ENCODE peak calls at places on chromosomes 3 and 15, in seven cellular contexts. U is AG04450, K is hepatocyte, P is endothelial cell, V is GM20000, D is tibial artery, E is upper lobe of right lung. T is an unnamed sample.

GRCh38 chr15:38671003-38671382 is 106.4 kb upstream of the RASGRP1 start:
- DNase-seq in E (no peak), P (no peak), U (no peak), D (no peak), K (no peak), V (no peak), T (no peak)

GRCh38 chr3:65729553-65729952 is 309.2 kb downstream of the MAGI1 start:
- DNase-seq in D (no peak), U (peak; percentile 58), V (no peak), K (no peak), P (no peak), E (no peak), T (no peak)

GRCh38 chr3:44455318-44455717 is 22.2 kb downstream of the ZNF445 start:
- DNase-seq in V (no peak), K (no peak), E (no peak), P (no peak), U (no peak), D (no peak), T (no peak)

GRCh38 chr3:124768812-124769211 is 38.6 kb downstream of the UMPS start:
- DNase-seq in E (no peak), D (peak; percentile 12), K (peak; percentile 35), P (peak; percentile 42), U (no peak), V (peak; percentile 68), T (peak; percentile 75)

GRCh38 chr3:132730891-132731580 is 8.8 kb upstream of the NPHP3 start:
- DNase-seq in U (no peak), E (no peak), D (no peak), K (peak; percentile 69), V (peak; percentile 15), P (peak; percentile 33), T (peak; percentile 12)

GRCh38 chr15:85407421-85408269 is 27.2 kb downstream of the AKAP13 start:
- DNase-seq in U (peak; percentile 56), E (no peak), V (no peak), P (no peak), D (no peak), K (peak; percentile 37), T (no peak)

GRCh38 chr15:37773111-37773860 is 161.2 kb upstream of the TMCO5A start:
- DNase-seq in U (peak; percentile 53), V (no peak), K (no peak), E (no peak), P (no peak), D (no peak), T (no peak)

GRCh38 chr3:53836084-53836872 is 9.9 kb downstream of the CHDH start:
- DNase-seq in V (no peak), U (no peak), K (no peak), D (no peak), E (no peak), P (no peak), T (no peak)

GRCh38 chr3:124258057-124258500 is 266.2 kb upstream of the ROPN1 start:
- DNase-seq in E (no peak), P (no peak), U (no peak), K (no peak), D (no peak), V (no peak), T (no peak)

GRCh38 chr3:17055374-17056276 is 170.9 kb downstream of the PLCL2 start:
- DNase-seq in K (no peak), P (no peak), D (no peak), E (no peak), V (peak; percentile 45), U (no peak), T (no peak)

GRCh38 chr3:129892486-129892856 is 1.0 kb downstream of the TMCC1 start:
- DNase-seq in P (no peak), D (no peak), E (no peak), U (no peak), K (no peak), V (no peak), T (no peak)

GRCh38 chr3:122692674-122693073 is 12.0 kb downstream of the PARP14 start:
- DNase-seq in U (no peak), P (no peak), D (no peak), K (no peak), E (no peak), V (no peak), T (no peak)

GRCh38 chr3:77319711-77320110 is 279.8 kb downstream of the ROBO2 start:
- DNase-seq in U (no peak), D (no peak), P (peak; percentile 38), V (no peak), E (no peak), K (no peak), T (no peak)

GRCh38 chr3:175146258-175146657 is 287.1 kb downstream of the NAALADL2 start:
- DNase-seq in D (no peak), V (no peak), K (peak; percentile 6), E (no peak), U (peak; percentile 4), P (no peak), T (no peak)

GRCh38 chr3:110293660-110294059 is 778.0 kb upstream of the NECTIN3 start:
- DNase-seq in E (no peak), P (no peak), U (no peak), V (no peak), D (no peak), K (no peak), T (no peak)

GRCh38 chr3:14019459-14019858 is 105.2 kb downstream of the CHCHD4 start:
- DNase-seq in E (no peak), U (no peak), K (no peak), D (no peak), P (no peak), V (no peak), T (no peak)

GRCh38 chr15:23003736-23004135 is 23.6 kb upstream of the CYFIP1 start:
- DNase-seq in D (no peak), K (no peak), P (no peak), U (no peak), E (no peak), V (no peak), T (no peak)

GRCh38 chr15:52790166-52790708 is at the start of gene ONECUT1:
- DNase-seq in E (no peak), P (peak; percentile 78), V (peak; percentile 91), K (peak; percentile 86), D (no peak), U (no peak), T (peak; percentile 89)

GRCh38 chr15:92954578-92954977 is 54.5 kb downstream of the CHD2 start:
- DNase-seq in D (no peak), V (no peak), P (no peak), K (no peak), E (no peak), U (no peak), T (no peak)
- TF ChIP-seq CTCF in D (no peak), V (no peak), P (peak; percentile 50), K (no peak), E (no peak), U (peak; percentile 26), T (no peak)

GRCh38 chr15:44066211-44066827 is 128.8 kb downstream of the FRMD5 start:
- DNase-seq in U (peak; percentile 29), D (no peak), P (peak; percentile 68), K (peak; percentile 77), V (peak; percentile 54), E (no peak), T (peak; percentile 43)
- TF ChIP-seq CTCF in U (peak; percentile 84), D (peak; percentile 39), P (peak; percentile 95), K (peak; percentile 71), V (peak; percentile 48), E (peak; percentile 78), T (peak; percentile 74)

DNA sequence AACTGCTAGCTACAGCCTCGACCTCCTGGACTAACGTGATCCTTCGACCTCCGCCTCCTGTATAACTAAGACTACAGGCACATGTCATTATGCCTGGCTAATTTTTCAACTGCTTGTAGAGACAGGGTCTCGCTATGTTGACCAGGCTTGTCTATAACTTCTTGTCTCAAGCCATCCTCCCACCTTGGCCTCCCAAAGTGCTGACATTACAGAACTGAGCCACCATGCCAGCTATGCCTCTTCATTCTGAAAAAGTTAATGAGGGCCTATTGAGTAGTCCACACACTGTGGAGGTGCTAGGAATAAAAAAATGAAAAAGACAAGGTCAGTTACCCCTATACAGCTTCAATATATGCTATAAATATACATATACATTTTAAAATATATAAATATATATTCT is 18.3 kb upstream of the EPHA6 start:
- DNase-seq in U (no peak), K (no peak), E (no peak), V (no peak), P (no peak), D (no peak), T (no peak)
- TF ChIP-seq CTCF in U (no peak), K (no peak), E (no peak), V (no peak), P (no peak), D (no peak), T (no peak)

GRCh38 chr15:42065478-42065877 is 28.9 kb downstream of the PLA2G4D start:
- DNase-seq in V (no peak), U (no peak), E (no peak), P (no peak), D (no peak), K (peak; percentile 1), T (no peak)

GRCh38 chr15:42065008-42065407 is 29.4 kb downstream of the PLA2G4D start:
- DNase-seq in D (no peak), E (no peak), K (peak; percentile 7), P (no peak), V (no peak), U (no peak), T (no peak)

GRCh38 chr15:42069025-42069424 is 25.3 kb downstream of the PLA2G4D start:
- DNase-seq in E (no peak), P (no peak), D (no peak), U (no peak), K (no peak), V (no peak), T (no peak)

GRCh38 chr15:42068601-42069000 is 25.8 kb downstream of the PLA2G4D start:
- DNase-seq in E (no peak), P (no peak), K (no peak), V (no peak), U (no peak), D (no peak), T (no peak)

GRCh38 chr15:42066764-42067415 is 27.5 kb downstream of the PLA2G4D start:
- DNase-seq in K (no peak), P (no peak), D (no peak), V (no peak), E (no peak), U (no peak), T (no peak)
- TF ChIP-seq CTCF in K (no peak), P (peak; percentile 18), D (peak; percentile 1), V (no peak), E (no peak), U (no peak), T (no peak)

GRCh38 chr15:33084661-33085060 is 109.9 kb downstream of the FMN1 start:
- DNase-seq in D (no peak), V (no peak), E (no peak), U (no peak), K (no peak), P (no peak), T (no peak)
- TF ChIP-seq CTCF in D (no peak), V (no peak), E (no peak), U (no peak), K (no peak), P (no peak), T (no peak)

T was measured in GM13976.